ENCODE peak calls at places on chromosomes 7 and 10, in four cellular contexts. H, W, P and M are unnamed samples.

GRCh38 chr10:101330236-101331225 is 23.4 kb upstream of the BTRC start:
- DNase-seq in P (peak), W (no peak), H (no peak), M (no peak)

GRCh38 chr10:96124230-96125141 is 5.6 kb upstream of the ZNF518A start:
- DNase-seq in P (peak), H (peak), W (no peak), M (no peak)

GRCh38 chr10:107718868-107719267 is 554.4 kb upstream of the SORCS1 start:
- DNase-seq in H (no peak), P (no peak), W (no peak), M (no peak)

GRCh38 chr10:80070068-80070467 is 8.4 kb upstream of the TMEM254 start:
- DNase-seq in W (peak), H (no peak), P (no peak), M (no peak)

GRCh38 chr7:147245274-147245673 is 1128.7 kb downstream of the CNTNAP2 start:
- DNase-seq in P (peak), W (peak), H (peak), M (no peak)

GRCh38 chr10:17622061-17622460 is 4.9 kb upstream of the HACD1 start:
- DNase-seq in H (no peak), W (no peak), P (no peak), M (no peak)

GRCh38 chr10:18368681-18369080 is 228.5 kb downstream of the CACNB2 start:
- DNase-seq in P (peak), H (no peak), W (no peak), M (no peak)

GRCh38 chr10:29501692-29502091 is 133.1 kb downstream of the SVIL start:
- DNase-seq in W (no peak), H (no peak), P (peak), M (no peak)

GRCh38 chr7:149787428-149788299 is 14.3 kb upstream of the ZNF467 start:
- DNase-seq in H (peak), P (no peak), W (no peak), M (no peak)
- TF ChIP-seq CTCF in H (no peak), P (peak), W (no peak), M (no peak)

GRCh38 chr7:134031835-134032617 is 95.1 kb upstream of the LRGUK start:
- DNase-seq in P (no peak), H (no peak), W (no peak), M (no peak)
- TF ChIP-seq CTCF in P (peak), H (no peak), W (no peak), M (no peak)

GRCh38 chr10:48685731-48686130 is 1.1 kb downstream of the WDFY4 start:
- DNase-seq in H (no peak), W (no peak), P (no peak), M (no peak)

GRCh38 chr10:48683893-48684292 is 780 bp upstream of the WDFY4 start:
- DNase-seq in H (no peak), W (no peak), P (no peak), M (no peak)

GRCh38 chr10:48683424-48683823 is 1.2 kb upstream of the WDFY4 start:
- DNase-seq in W (no peak), H (no peak), P (no peak), M (no peak)

GRCh38 chr10:48684463-48684791 is 246 bp upstream of the WDFY4 start:
- DNase-seq in P (no peak), W (no peak), H (no peak), M (no peak)

GRCh38 chr10:48684792-48685651 is at the start of gene WDFY4:
- DNase-seq in P (no peak), W (no peak), H (peak), M (no peak)
- TF ChIP-seq CTCF in P (no peak), W (no peak), H (no peak), M (no peak)

GRCh38 chr10:84205853-84206513 is 11.6 kb downstream of the CDHR1 start:
- DNase-seq in H (no peak), W (no peak), P (no peak), M (no peak)
- TF ChIP-seq CTCF in H (no peak), W (no peak), P (no peak), M (no peak)

DNA sequence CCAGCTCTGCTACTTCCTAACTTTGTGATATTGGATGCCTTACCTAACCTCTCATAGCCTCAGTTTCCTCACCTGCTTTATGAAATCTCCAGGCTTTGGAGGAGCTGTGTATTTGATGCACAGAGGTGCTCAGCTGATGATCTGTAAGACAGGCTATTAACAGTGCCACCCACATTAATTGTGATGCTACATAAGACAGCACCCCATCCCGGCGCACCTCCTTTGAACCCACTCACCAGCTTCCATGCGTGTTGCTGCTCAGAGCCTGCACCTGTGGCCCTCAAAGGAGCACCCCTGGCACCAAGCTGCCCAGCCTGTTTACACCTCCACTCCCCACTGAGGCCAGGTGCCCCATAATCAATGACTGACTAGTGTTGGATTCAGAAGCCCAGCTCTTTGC is 87.8 kb downstream of the GFRA1 start:
- DNase-seq in H (no peak), W (no peak), P (no peak), M (no peak)
- TF ChIP-seq CTCF in H (no peak), W (no peak), P (no peak), M (no peak)

GRCh38 chr10:132938472-132939329 is 3.7 kb downstream of the CFAP46 start:
- DNase-seq in W (no peak), H (peak), P (no peak), M (no peak)
- TF ChIP-seq CTCF in W (peak), H (no peak), P (peak), M (no peak)

GRCh38 chr10:124073642-124074377 is 19.6 kb downstream of the CHST15 start:
- DNase-seq in H (no peak), W (no peak), P (no peak), M (no peak)
- TF ChIP-seq CTCF in H (no peak), W (no peak), P (no peak), M (no peak)

GRCh38 chr7:85875398-85875797 is 688.5 kb upstream of the SEMA3D start:
- DNase-seq in W (no peak), H (peak), P (no peak), M (no peak)
- TF ChIP-seq CTCF in W (no peak), H (no peak), P (no peak), M (no peak)

GRCh38 chr10:118910702-118911101 is 118.8 kb upstream of the NANOS1 start:
- DNase-seq in W (no peak), P (no peak), H (no peak), M (no peak)

GRCh38 chr10:118912961-118913360 is 116.6 kb upstream of the NANOS1 start:
- DNase-seq in W (no peak), H (no peak), P (no peak), M (no peak)

GRCh38 chr10:118911361-118911760 is 118.2 kb upstream of the NANOS1 start:
- DNase-seq in P (peak), H (no peak), W (no peak), M (no peak)

GRCh38 chr10:118907051-118907450 is 122.5 kb upstream of the NANOS1 start:
- DNase-seq in H (no peak), P (no peak), W (no peak), M (no peak)

DNA sequence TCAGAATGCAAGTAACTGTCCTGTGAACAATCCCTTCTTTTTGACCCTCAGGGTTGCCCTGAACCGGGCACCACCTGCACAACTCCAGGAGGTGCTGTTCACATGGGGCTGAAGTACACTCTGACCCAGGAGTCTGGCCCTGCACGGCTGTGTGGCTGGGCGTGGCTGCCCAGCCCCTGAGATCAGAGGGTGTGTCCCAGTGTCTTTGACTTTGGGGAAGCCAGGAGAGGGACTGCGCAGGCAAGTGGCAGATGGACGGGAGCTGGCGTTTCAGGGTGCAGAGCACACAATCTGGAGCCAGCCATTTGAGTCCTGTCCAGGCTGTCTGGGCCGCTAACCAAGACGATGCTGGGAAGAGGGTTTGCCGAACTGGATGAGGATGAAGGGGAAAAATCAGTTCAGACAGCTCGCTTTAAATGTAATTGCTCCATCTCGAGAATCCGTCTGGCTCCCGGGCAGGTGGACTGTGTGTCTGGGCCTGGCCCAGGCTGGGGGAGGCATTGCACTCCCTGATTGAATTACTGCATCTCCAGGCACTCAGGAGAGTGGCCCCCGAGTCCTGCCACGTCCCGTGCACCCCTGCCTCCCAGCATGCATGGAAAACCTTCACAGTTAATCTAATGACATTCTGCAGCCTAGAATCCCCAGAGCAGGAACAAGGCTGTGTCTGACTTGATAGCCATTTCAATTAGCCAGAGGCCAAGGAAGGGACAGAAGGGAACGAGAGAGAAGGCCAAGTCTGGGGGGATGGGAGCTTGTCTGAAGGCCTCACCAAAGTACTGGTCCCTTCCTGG is 120.8 kb upstream of the NANOS1 start:
- DNase-seq in P (no peak), W (no peak), H (no peak), M (no peak)
- TF ChIP-seq CTCF in P (no peak), W (no peak), H (no peak), M (no peak)

GRCh38 chr7:101817031-101817929 is at the start of gene CUX1:
- DNase-seq in H (peak), P (no peak), W (no peak), M (no peak)
- TF ChIP-seq CTCF in H (peak), P (no peak), W (no peak), M (no peak)